ENCODE peak calls at places on chromosomes 5 and 9, in four cellular contexts. V is psoas muscle, S is aorta, T is Peyer's patch. G is an unnamed sample.

GRCh38 chr9:69391487-69391886 is 66.5 kb downstream of the ENTREP1 start:
- DNase-seq in V (no peak), S (no peak), T (no peak), G (no peak)

GRCh38 chr9:129183495-129184308 is 5.6 kb upstream of the IER5L start:
- DNase-seq in V (no peak), S (no peak), T (peak), G (no peak)

GRCh38 chr9:101458955-101459631 is 23.5 kb upstream of the ALDOB start:
- DNase-seq in V (no peak), S (no peak), T (no peak), G (no peak)

GRCh38 chr5:107104774-107105050 is 566.0 kb downstream of the EFNA5 start:
- DNase-seq in V (no peak), S (no peak), T (no peak), G (no peak)

GRCh38 chr5:122183098-122183794 is 53.9 kb downstream of the ZNF474 start:
- DNase-seq in V (peak), S (peak), T (peak), G (peak)

GRCh38 chr5:147628054-147628895 is 118.4 kb upstream of the DPYSL3 start:
- DNase-seq in V (no peak), S (no peak), T (peak), G (no peak)

GRCh38 chr9:88738708-88739107 is 203.7 kb downstream of the NXNL2 start:
- DNase-seq in V (no peak), S (no peak), T (no peak), G (no peak)

GRCh38 chr9:26856413-26857032 is 36.1 kb downstream of the CAAP1 start:
- DNase-seq in V (no peak), S (no peak), T (peak), G (no peak)

GRCh38 chr5:62190173-62190572 is 115.8 kb upstream of the KIF2A start:
- DNase-seq in V (no peak), S (no peak), T (no peak), G (no peak)

DNA sequence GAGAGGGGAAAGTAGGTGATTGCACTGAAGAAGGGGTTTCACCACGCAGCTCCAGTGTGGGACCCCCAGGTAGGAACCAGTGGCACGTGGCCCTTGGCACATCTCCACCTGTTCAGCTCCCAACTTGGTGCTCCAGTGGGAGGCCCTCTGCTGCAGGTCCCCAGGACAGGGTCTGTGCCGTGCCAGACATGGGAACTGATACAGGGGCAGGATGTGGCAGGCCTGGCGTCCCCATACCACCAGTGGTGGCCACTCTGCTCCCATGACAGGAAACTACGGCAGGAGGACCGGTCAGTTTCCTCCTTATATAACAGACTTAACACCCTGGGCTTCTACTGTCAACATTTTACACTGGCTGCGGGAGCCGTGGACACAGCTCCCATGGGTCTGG is 67.3 kb downstream of the PSMB7 start:
- DNase-seq in V (peak), S (peak), T (no peak), G (no peak)
- H3K4me3 ChIP-seq in V (no peak), S (no peak), T (no peak), G (no peak)

DNA sequence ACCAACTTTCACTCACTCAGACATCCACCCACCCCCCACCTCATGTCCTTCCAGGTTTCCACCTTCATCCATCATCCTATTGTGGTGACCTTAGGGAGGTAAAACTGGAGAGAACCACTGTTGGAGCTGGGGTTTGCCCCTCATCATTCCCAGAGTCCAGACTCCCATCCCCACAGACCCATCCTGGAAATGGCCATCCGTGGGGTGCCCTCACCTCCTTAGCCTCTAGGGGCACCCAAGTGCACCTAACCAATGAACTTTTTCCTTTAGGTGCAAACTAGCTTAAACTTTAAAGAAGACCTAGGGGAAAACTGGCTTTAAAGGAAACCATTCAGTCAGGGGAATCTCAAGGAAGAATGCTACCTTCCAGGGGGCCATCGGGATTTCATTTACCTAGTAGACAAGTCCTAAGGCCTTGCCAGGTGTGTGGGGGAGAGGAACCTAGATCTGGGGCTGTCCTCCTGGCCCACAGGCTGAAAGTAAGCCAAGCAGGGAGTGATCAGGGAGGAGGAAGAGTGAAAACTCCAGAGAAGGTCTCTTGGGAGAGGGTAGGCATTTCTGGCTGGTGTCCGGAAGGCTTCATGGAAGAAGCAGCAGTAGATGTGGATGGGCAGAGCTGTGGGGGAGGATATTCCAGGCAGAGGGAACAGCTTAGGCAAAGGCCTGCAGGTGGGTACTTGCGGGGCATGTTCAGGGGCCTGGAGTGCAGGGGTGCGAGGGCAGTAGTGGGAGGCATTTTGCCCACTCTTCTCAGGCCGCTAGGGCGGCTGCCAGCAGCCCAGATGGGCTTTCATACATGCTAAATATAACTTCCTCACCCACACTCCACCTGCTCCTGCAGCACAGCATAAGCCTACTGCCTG is 11.6 kb downstream of the RGS14 start:
- DNase-seq in V (no peak), S (no peak), T (no peak), G (no peak)
- H3K4me3 ChIP-seq in V (peak), S (no peak), T (no peak), G (no peak)

DNA sequence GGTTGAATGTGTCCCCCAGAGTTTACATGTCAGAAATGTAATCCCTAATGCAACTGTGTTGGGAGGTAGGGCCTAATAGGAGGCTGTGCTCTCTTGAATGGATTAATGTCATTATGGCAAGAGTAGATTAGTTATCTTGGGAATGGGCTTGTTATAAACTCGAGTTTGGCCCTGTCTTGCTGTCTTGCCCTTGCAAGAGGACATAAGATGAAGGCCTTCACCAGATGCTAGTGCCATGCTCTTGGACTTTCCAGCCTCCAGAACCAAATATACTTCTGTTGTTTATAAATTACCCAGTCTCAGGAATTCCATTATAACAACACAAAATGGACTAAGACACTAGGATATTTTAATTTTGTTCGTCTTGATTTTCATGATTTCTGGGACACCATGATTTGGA is 5.4 kb downstream of the PIK3R1 start:
- DNase-seq in V (no peak), S (no peak), T (no peak), G (no peak)
- H3K4me3 ChIP-seq in V (peak), S (no peak), T (no peak), G (no peak)

GRCh38 chr5:73664796-73665195 is 38.8 kb downstream of the ARHGEF28 start:
- DNase-seq in V (no peak), S (no peak), T (no peak), G (no peak)

GRCh38 chr5:73666891-73667290 is 40.9 kb downstream of the ARHGEF28 start:
- DNase-seq in V (no peak), S (no peak), T (no peak), G (no peak)

GRCh38 chr5:73668422-73669116 is 42.6 kb downstream of the ARHGEF28 start:
- DNase-seq in V (no peak), S (no peak), T (no peak), G (no peak)

GRCh38 chr5:73672130-73672529 is 46.1 kb downstream of the ARHGEF28 start:
- DNase-seq in V (no peak), S (no peak), T (no peak), G (no peak)

GRCh38 chr5:73668017-73668416 is 42.0 kb downstream of the ARHGEF28 start:
- DNase-seq in V (no peak), S (no peak), T (no peak), G (no peak)
- H3K4me3 ChIP-seq in V (no peak), S (no peak), T (no peak), G (no peak)

GRCh38 chr5:38554860-38555259 is 1.6 kb downstream of the LIFR start:
- DNase-seq in V (no peak), S (no peak), T (no peak), G (no peak)

GRCh38 chr5:38551020-38552017 is 5.1 kb downstream of the LIFR start:
- DNase-seq in V (no peak), S (no peak), T (no peak), G (no peak)

GRCh38 chr5:38556115-38556598 is 289 bp downstream of the LIFR start:
- DNase-seq in V (peak), S (no peak), T (no peak), G (no peak)

GRCh38 chr5:38555354-38556114 is 912 bp downstream of the LIFR start:
- DNase-seq in V (no peak), S (no peak), T (no peak), G (no peak)

GRCh38 chr5:38553001-38553521 is 3.4 kb downstream of the LIFR start:
- DNase-seq in V (no peak), S (no peak), T (no peak), G (no peak)
- H3K4me3 ChIP-seq in V (peak), S (no peak), T (no peak), G (no peak)

DNA sequence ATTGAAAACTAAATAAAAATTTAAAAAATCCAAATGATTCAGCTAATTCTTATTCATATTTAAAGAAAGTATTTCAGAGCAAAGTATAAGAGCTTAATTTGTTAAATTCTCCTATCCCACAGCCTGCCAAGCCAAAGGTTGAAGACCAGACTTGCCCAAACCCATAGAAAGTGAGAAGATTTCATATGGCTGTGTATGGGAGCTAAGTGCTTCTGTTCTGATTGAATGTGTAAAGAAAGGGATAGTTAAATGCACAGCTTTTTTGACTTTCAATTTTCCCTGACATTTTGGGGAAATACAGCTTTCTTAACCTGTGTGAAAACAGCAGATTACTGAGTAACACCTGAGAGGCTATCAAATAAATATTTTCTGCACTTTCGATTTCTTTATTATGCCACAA is 125.0 kb upstream of the MTAP start:
- DNase-seq in V (no peak), S (no peak), T (no peak), G (no peak)
- H3K4me3 ChIP-seq in V (no peak), S (no peak), T (no peak), G (no peak)

GRCh38 chr5:80576383-80576782 is 6.3 kb upstream of the ANKRD34B start:
- DNase-seq in V (no peak), S (no peak), T (no peak), G (no peak)
- H3K4me3 ChIP-seq in V (no peak), S (no peak), T (no peak), G (no peak)

DNA sequence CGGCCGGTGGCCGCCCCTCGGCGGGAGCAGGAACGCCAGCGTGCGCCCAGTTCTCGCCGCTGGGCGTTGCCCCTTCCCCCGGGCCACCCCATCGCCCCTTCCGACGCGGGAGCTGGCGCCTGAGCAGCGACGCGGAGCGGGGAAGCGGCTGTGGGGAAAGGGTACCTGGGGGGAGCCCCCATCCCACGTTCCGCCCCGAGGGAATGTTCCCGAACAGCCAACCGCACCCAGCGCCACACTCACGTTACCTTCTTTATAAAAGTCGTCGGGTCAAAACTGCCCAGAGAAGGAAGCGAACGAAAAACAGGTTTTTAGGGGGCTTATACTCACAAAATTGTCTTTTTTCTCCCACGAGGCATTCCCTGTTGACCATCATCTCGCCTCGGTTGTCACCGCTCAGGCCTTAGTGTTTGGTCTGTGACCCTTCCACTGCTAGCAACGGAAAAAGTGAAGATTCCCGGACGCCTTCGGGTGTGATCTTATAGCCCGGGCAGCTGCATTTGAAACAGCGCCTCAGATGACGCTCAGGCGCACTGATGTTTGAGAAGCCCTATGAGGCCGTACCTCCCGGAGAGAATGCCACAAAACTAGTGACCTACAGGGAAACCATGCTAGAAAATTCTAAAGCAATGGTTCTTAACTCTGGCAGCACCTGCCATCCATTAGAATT is 472 bp upstream of the GOLM1 start:
- DNase-seq in V (no peak), S (peak), T (peak), G (peak)
- H3K4me3 ChIP-seq in V (peak), S (peak), T (peak), G (peak)

G was measured in lower leg skin.